ENCODE peak calls at places on chromosome 7, in eight cellular contexts. B, L, W, H, O, T, V and Z are unnamed samples.

GRCh38 chr7:23184709-23185354 is 3.0 kb downstream of the NUP42 start:
- DNase-seq in B (no peak), L (no peak), W (no peak), H (no peak), O (peak; percentile 58), T (no peak), V (no peak), Z (peak; percentile 73)

GRCh38 chr7:78139335-78139734 is 340.8 kb downstream of the PHTF2 start:
- DNase-seq in B (no peak), L (no peak), W (no peak), H (no peak), O (no peak), T (no peak), V (no peak), Z (no peak)

GRCh38 chr7:109125001-109125400 is 555.3 kb downstream of the DNAJB9 start:
- DNase-seq in B (no peak), L (no peak), W (no peak), H (no peak), O (no peak), T (no peak), V (no peak), Z (no peak)

GRCh38 chr7:66330961-66331360 is 125.8 kb downstream of the TPST1 start:
- DNase-seq in B (no peak), L (no peak), W (no peak), H (no peak), O (no peak), T (peak; percentile 60), V (no peak), Z (peak; percentile 36)

GRCh38 chr7:82325416-82325815 is 118.2 kb downstream of the CACNA2D1 start:
- DNase-seq in B (no peak), L (no peak), W (no peak), H (no peak), O (no peak), T (no peak), V (no peak), Z (no peak)

GRCh38 chr7:34928052-34928451 is 109.2 kb downstream of the DPY19L1 start:
- DNase-seq in B (no peak), L (peak; percentile 36), W (peak; percentile 14), H (peak; percentile 51), O (peak; percentile 64), T (peak; percentile 53), V (no peak), Z (peak; percentile 74)

GRCh38 chr7:128880791-128881457 is 18.3 kb downstream of the ATP6V1F start:
- DNase-seq in B (no peak), L (no peak), W (no peak), H (no peak), O (no peak), T (no peak), V (no peak), Z (no peak)

GRCh38 chr7:5284304-5285281 is 1.9 kb downstream of the SLC29A4 start:
- DNase-seq in B (no peak), L (no peak), W (no peak), H (no peak), O (peak; percentile 52), T (peak; percentile 42), V (no peak), Z (peak; percentile 27)

GRCh38 chr7:32670105-32670504 is 174.8 kb downstream of the AVL9 start:
- DNase-seq in B (no peak), L (no peak), W (no peak), H (peak; percentile 5), O (no peak), T (no peak), V (no peak), Z (peak; percentile 20)

GRCh38 chr7:74396993-74397392 is 56.7 kb upstream of the GTF2IRD1 start:
- DNase-seq in B (no peak), L (no peak), W (no peak), H (no peak), O (no peak), T (no peak), V (no peak), Z (no peak)